ENCODE peak calls at places on chromosomes 4 and X, in six cellular contexts. M, D, Z, B, A and O are unnamed samples. For H3K4me1 and H3K9me3, the result is how much of the 10 kb centered on the place peaks cover.

GRCh38 chr4:182576609-182577289 is 333.5 kb downstream of the TENM3 start:
- DNase-seq in M (no peak), D (no peak), Z (no peak), B (no peak), A (no peak), O (peak)

GRCh38 chr4:8364141-8364540 is 76.4 kb downstream of the ACOX3 start:
- DNase-seq in M (no peak), D (no peak), Z (no peak), B (no peak), A (no peak), O (no peak)

GRCh38 chrX:139759637-139760036 is 51.7 kb upstream of the MCF2 start:
- DNase-seq in M (no peak), D (peak), Z (no peak), B (no peak), A (no peak), O (no peak)

GRCh38 chr4:174578366-174578765 is 56.1 kb upstream of the HPGD start:
- DNase-seq in M (no peak), D (no peak), Z (no peak), B (no peak), A (no peak), O (no peak)

GRCh38 chrX:69501433-69501832 is 2.7 kb upstream of the NALF2 start:
- DNase-seq in M (peak), D (peak), Z (no peak), B (no peak), A (no peak), O (peak)

GRCh38 chrX:19889582-19890342 is 2.4 kb upstream of the SH3KBP1 start:
- DNase-seq in M (no peak), D (no peak), Z (no peak), B (no peak), A (no peak), O (peak)

GRCh38 chrX:78316310-78316709 is 11.1 kb downstream of the CYSLTR1 start:
- DNase-seq in M (no peak), D (no peak), Z (no peak), B (no peak), A (no peak), O (no peak)

GRCh38 chr4:120809518-120809917 is 113.0 kb downstream of the PRDM5 start:
- DNase-seq in M (no peak), D (peak), Z (no peak), B (no peak), A (no peak), O (no peak)

GRCh38 chrX:874061-874460 is 243.5 kb downstream of the SHOX start:
- DNase-seq in M (no peak), D (no peak), Z (no peak), B (no peak), A (no peak), O (no peak)

GRCh38 chr4:113560579-113560978 is 201.0 kb downstream of the CAMK2D start:
- DNase-seq in M (no peak), D (no peak), Z (no peak), B (no peak), A (no peak), O (no peak)
- H3K4me1 ChIP-seq in M (half or more), D (half or more), Z (under half), B (under half), A (under half), O (under half)

DNA sequence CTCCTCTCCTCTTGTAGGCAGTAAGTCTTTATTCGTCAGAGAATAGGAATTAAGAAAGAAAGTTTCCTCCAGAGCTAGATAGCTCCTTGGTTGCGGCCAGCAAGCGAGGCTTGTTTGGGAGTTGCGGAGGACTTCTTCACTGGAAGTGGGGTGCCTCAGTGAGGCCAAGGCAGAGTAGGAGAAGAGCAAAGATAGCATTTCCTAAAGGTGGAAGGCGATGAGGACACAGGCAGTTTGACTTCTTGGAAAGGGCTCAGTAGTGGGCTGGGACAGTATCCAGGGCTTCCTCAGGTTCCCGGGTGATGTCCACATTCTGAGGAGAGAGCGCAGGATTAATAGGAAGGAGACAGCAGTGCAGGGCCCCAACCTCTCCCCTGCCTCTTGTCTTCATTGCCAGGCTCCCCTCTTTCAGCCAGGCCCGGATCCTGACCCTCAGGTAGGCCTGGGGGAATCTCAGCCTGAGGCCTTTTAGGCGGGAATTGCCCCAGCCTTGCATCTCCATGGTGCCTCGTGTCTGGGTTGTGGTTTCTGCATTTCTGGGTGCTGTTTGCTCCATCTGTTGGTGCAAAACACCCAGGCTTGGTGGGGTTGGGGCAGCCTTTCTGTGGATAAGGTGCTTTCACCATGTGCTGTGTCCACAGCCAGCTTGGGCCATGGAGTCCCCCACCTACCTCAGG is 12.7 kb downstream of the TRO start:
- DNase-seq in M (no peak), D (no peak), Z (no peak), B (no peak), A (no peak), O (no peak)
- H3K9me3 ChIP-seq in M (under half), D (under half), Z (under half), B (under half), A (under half), O (under half)

GRCh38 chr4:15691346-15692140 is 9.9 kb downstream of the FAM200B start:
- DNase-seq in M (no peak), D (no peak), Z (no peak), B (no peak), A (no peak), O (no peak)
- H3K4me1 ChIP-seq in M (under half), D (under half), Z (under half), B (under half), A (under half), O (under half)

GRCh38 chrX:151085207-151085606 is 91.2 kb upstream of the GPR50 start:
- DNase-seq in M (no peak), D (no peak), Z (no peak), B (no peak), A (no peak), O (no peak)

GRCh38 chrX:151088221-151088620 is 88.2 kb upstream of the GPR50 start:
- DNase-seq in M (no peak), D (no peak), Z (no peak), B (no peak), A (no peak), O (no peak)

GRCh38 chrX:151082077-151082948 is 94.1 kb upstream of the GPR50 start:
- DNase-seq in M (peak), D (peak), Z (peak), B (peak), A (peak), O (peak)

GRCh38 chrX:151081016-151081415 is 95.4 kb upstream of the GPR50 start:
- DNase-seq in M (no peak), D (no peak), Z (no peak), B (no peak), A (no peak), O (no peak)

GRCh38 chrX:151084454-151084853 is 91.9 kb upstream of the GPR50 start:
- DNase-seq in M (no peak), D (no peak), Z (no peak), B (no peak), A (no peak), O (no peak)
- H3K9me3 ChIP-seq in M (under half), D (under half), Z (under half), B (under half), A (under half), O (under half)

GRCh38 chr4:153705743-153706468 is 21.8 kb downstream of the TLR2 start:
- DNase-seq in M (no peak), D (peak), Z (no peak), B (no peak), A (no peak), O (no peak)
- H3K4me1 ChIP-seq in M (under half), D (under half), Z (under half), B (under half), A (under half), O (under half)

GRCh38 chr4:74018116-74018515 is 19.6 kb upstream of the CXCL5 start:
- DNase-seq in M (no peak), D (no peak), Z (no peak), B (no peak), A (no peak), O (no peak)
- H3K9me3 ChIP-seq in M (under half), D (under half), Z (under half), B (under half), A (under half), O (under half)

DNA sequence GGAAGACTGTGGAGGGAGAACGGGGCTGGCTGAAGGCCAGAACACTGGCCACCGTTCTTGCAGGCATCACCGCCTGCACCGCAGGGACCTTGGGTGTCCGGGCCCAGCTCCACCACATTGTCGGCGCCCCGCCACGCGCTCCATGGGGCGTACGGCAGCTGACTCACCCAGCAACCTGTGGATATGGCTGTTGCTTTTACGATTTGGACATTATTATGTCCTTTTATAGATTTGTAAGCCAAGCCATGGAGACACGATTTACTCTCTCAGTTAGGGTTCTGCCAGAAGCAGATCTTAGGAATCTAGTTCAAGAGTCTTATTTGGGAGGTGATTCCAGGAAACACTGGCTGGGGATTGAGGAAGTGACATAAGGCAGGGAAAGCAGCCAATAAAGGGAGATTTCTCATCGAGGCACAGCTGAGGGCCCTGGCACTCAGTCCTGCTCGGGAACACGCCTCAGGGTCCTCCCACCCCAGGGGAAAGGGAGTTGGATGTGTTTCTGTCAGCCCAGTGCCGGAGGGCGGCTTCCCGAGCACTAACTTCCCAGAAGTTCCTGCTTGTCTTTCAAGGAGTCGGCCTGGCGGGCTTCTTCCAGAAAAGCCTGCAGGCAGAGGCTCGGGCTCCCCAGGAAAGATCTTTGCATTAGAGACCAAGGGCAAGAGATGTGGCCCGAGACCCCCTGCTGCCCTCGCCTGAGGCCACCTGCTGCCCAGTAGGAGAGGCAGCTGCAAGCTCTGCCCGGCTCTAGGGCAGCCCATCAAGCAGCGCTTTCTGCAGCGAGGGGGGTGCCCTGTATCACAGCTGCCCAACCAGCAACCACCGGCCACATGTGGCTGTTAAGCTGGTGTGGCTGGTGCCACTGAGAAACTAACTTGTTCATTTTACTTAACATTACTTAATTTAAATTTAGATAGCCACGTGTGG is 52.9 kb downstream of the CRMP1 start:
- DNase-seq in M (peak), D (no peak), Z (peak), B (no peak), A (peak), O (no peak)
- H3K4me1 ChIP-seq in M (under half), D (under half), Z (under half), B (under half), A (under half), O (under half)